ENCODE peak calls at places on chromosomes 2 and 18, in four cellular contexts. B is upper lobe of left lung, S is choroid plexus epithelial cell, P is astrocyte of the spinal cord. D is an unnamed sample.

GRCh38 chr2:67487993-67488392 is 90.9 kb downstream of the ETAA1 start:
- DNase-seq in B (no peak), P (no peak), S (no peak), D (no peak)

GRCh38 chr2:238970553-238971081 is 122.7 kb downstream of the TWIST2 start:
- DNase-seq in P (peak), S (peak), B (peak), D (peak)

GRCh38 chr2:70886541-70886987 is 49.1 kb upstream of the ATP6V1B1 start:
- DNase-seq in P (no peak), S (no peak), B (no peak), D (no peak)

GRCh38 chr2:40034198-40034597 is 255.1 kb upstream of the THUMPD2 start:
- DNase-seq in B (no peak), S (peak), P (peak), D (no peak)

GRCh38 chr2:65370387-65371093 is 61.9 kb downstream of the SPRED2 start:
- DNase-seq in B (no peak), S (no peak), P (no peak), D (no peak)

GRCh38 chr2:161658259-161658658 is 34.0 kb downstream of the SLC4A10 start:
- DNase-seq in B (no peak), P (no peak), S (no peak), D (no peak)

GRCh38 chr2:41829011-41829500 is 218.8 kb upstream of the PKDCC start:
- DNase-seq in P (no peak), S (no peak), B (no peak), D (no peak)

GRCh38 chr18:12029786-12030571 is 48.7 kb downstream of the IMPA2 start:
- DNase-seq in B (peak), S (no peak), P (no peak), D (no peak)

GRCh38 chr2:157990173-157990572 is 111.5 kb upstream of the UPP2 start:
- DNase-seq in B (no peak), P (no peak), S (no peak), D (no peak)

GRCh38 chr2:231321021-231321420 is 74.5 kb upstream of the B3GNT7 start:
- DNase-seq in P (no peak), B (no peak), S (no peak), D (no peak)

GRCh38 chr18:9707381-9708056 is 582 bp upstream of the RAB31 start:
- DNase-seq in B (no peak), P (peak), S (peak), D (no peak)

GRCh38 chr18:51833850-51834249 is 506.1 kb upstream of the DCC start:
- DNase-seq in S (no peak), P (no peak), B (no peak), D (no peak)

GRCh38 chr2:156310773-156311172 is 21.7 kb downstream of the NR4A2 start:
- DNase-seq in P (no peak), S (no peak), B (no peak), D (no peak)

GRCh38 chr2:187011206-187011605 is 162.2 kb upstream of the ZSWIM2 start:
- DNase-seq in S (no peak), B (no peak), P (no peak), D (no peak)

GRCh38 chr2:75053484-75054112 is 95.2 kb downstream of the POLE4 start:
- DNase-seq in B (no peak), P (peak), S (peak), D (peak)

GRCh38 chr2:102753563-102754159 is 8.2 kb upstream of the TMEM182 start:
- DNase-seq in S (peak), P (peak), B (no peak), D (no peak)

GRCh38 chr2:18474690-18475089 is 85.8 kb downstream of the RDH14 start:
- DNase-seq in S (no peak), P (no peak), B (no peak), D (no peak)

GRCh38 chr2:179410552-179411356 is 146.1 kb upstream of the SESTD1 start:
- DNase-seq in B (no peak), P (peak), S (peak), D (peak)

GRCh38 chr2:201396595-201396994 is 39.5 kb upstream of the FLACC1 start:
- DNase-seq in S (peak), B (no peak), P (no peak), D (no peak)

GRCh38 chr2:96510931-96511595 is 5.9 kb upstream of the NEURL3 start:
- DNase-seq in P (no peak), B (no peak), S (no peak), D (no peak)

GRCh38 chr2:96509847-96510230 is 4.7 kb upstream of the NEURL3 start:
- DNase-seq in S (no peak), P (no peak), B (no peak), D (no peak)

GRCh38 chr2:96509114-96509846 is 4.1 kb upstream of the NEURL3 start:
- DNase-seq in P (peak), S (peak), B (peak), D (peak)

GRCh38 chr2:96512341-96512740 is 7.2 kb upstream of the NEURL3 start:
- DNase-seq in P (no peak), S (no peak), B (no peak), D (no peak)

GRCh38 chr2:96511851-96512250 is 6.7 kb upstream of the NEURL3 start:
- DNase-seq in P (no peak), S (no peak), B (no peak), D (no peak)
- TF ChIP-seq CTCF in P (no peak), S (no peak), B (no peak), D (no peak)

GRCh38 chr2:182595650-182596049 is 120.4 kb upstream of the DNAJC10 start:
- DNase-seq in P (no peak), S (no peak), B (no peak), D (no peak)

GRCh38 chr2:182594286-182594685 is 121.8 kb upstream of the DNAJC10 start:
- DNase-seq in S (peak), P (peak), B (no peak), D (no peak)

GRCh38 chr2:182593394-182593707 is 122.7 kb upstream of the DNAJC10 start:
- DNase-seq in B (no peak), S (peak), P (peak), D (no peak)

GRCh38 chr2:182591774-182592173 is 124.3 kb upstream of the DNAJC10 start:
- DNase-seq in B (no peak), S (no peak), P (no peak), D (no peak)

DNA sequence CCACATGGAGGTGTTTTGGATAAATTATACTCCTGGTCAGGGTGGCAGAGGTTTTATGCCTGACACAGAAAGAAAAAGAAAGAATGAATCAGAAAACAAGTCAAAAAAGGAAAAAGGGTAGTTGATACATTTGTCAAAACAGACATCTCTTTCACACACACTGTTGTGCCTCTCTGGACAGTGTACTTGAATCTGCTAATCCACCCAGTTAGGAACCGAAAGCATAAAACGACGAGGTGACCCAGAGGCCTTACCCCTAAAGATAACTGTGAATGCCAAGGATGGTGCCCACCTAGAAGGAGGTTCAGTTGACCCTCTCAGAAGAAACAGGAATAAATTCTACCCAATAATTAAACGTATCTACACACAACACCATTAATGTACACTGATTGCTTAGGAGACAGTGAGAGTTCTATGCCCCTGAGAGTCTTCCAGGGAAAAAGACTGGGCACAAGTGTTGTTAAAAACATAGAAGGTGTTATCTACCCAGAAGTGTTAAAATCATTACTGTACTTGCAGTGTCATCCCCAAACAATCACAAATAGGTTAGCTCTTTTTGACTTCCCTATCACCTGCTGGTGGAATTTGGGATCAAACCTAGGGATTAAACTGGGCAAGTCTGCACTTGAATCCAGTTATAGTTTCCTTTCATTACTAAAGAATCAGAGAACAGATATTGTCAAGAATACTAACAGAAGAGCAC is 123.2 kb upstream of the DNAJC10 start:
- DNase-seq in S (no peak), P (no peak), B (no peak), D (no peak)
- TF ChIP-seq CTCF in S (no peak), P (no peak), B (no peak), D (no peak)

GRCh38 chr2:192139813-192140212 is 54.9 kb downstream of the TMEFF2 start:
- DNase-seq in B (no peak), S (no peak), P (no peak), D (no peak)
- TF ChIP-seq CTCF in B (no peak), S (no peak), P (no peak), D (no peak)

GRCh38 chr2:177398290-177398683 is 5.7 kb downstream of the AGPS start:
- DNase-seq in P (no peak), B (no peak), S (peak), D (no peak)

GRCh38 chr2:177397501-177398289 is 5.1 kb downstream of the AGPS start:
- DNase-seq in P (peak), B (no peak), S (peak), D (no peak)

GRCh38 chr2:177395594-177395993 is 3.0 kb downstream of the AGPS start:
- DNase-seq in B (no peak), S (peak), P (no peak), D (no peak)

GRCh38 chr2:177394622-177395021 is 2.0 kb downstream of the AGPS start:
- DNase-seq in S (no peak), P (no peak), B (no peak), D (no peak)

DNA sequence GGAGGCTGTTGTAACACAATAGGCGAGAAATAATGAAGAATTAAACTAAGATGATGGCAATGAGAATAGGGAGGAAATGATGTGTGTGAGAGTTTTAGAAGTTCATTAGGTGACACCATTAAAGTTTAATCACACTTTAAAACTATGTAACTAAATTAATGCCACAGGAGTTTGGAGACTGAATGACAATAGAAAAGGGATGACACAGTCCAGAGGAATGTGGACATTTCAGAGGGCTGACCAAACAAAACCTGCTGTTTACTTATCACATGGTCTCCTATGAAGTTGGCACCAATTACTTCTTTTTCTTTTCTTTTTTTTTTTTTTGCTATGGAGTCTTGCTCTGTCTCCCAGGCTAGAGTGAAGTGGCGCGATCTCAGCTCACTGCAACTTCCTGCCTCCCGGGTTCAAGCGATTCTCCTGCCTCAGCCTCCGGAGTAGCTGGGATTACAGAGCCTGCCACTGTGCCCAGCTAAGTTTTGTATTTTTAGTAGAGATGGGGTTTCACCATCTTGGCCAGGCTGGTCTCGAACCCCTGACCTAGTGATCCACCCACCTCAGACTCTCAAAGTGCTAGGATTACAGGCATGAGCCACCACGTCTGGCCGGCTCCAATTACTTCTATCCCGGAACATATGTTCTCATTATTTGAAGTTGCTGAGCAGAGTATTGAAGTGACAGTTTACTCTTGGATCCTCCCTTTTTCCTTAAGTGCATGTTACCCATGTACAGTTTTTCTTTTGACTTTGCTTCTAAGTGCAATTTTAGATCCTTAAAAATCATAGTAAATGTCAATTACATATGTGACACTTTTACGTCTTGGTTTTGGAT is 4.3 kb downstream of the AGPS start:
- DNase-seq in S (peak), P (peak), B (no peak), D (no peak)
- TF ChIP-seq CTCF in S (no peak), P (no peak), B (no peak), D (no peak)

DNA sequence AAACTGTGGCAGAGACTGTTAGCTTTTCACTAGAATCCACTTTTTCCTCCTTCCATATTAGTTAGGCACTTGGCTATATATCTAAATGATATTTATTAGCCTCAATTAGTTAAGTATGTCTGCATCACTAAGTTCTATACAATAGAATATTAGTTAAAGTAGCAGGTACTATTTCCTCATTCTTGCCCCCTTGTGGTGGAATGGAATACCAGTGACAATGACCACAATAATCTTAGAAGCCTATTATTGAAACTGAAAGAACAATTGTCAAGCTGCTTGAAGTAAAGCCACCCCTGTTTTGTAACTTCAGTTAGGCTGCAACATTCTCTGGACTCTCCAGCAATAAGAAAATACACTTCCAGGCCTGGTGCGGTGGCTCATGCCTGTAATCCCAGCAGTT is 476.3 kb upstream of the VWC2L start:
- DNase-seq in P (peak), B (no peak), S (peak), D (no peak)
- TF ChIP-seq CTCF in P (peak), B (peak), S (peak), D (peak)

GRCh38 chr2:10004836-10005235 is 38.5 kb upstream of the KLF11 start:
- DNase-seq in S (no peak), P (no peak), B (no peak), D (no peak)

GRCh38 chr2:10002681-10003080 is 40.7 kb upstream of the KLF11 start:
- DNase-seq in P (no peak), S (no peak), B (no peak), D (no peak)

GRCh38 chr2:10004401-10004800 is 38.9 kb upstream of the KLF11 start:
- DNase-seq in B (no peak), P (no peak), S (no peak), D (no peak)

GRCh38 chr2:10002087-10002486 is 41.3 kb upstream of the KLF11 start:
- DNase-seq in P (no peak), B (no peak), S (no peak), D (no peak)

GRCh38 chr2:10003206-10004125 is 39.9 kb upstream of the KLF11 start:
- DNase-seq in P (no peak), S (no peak), B (no peak), D (no peak)
- TF ChIP-seq CTCF in P (no peak), S (no peak), B (no peak), D (no peak)